ENCODE peak calls at places on chromosome 22, in nine cellular contexts. T is fibroblast of mammary gland, A is fibroblast of villous mesenchyme, I is astrocyte of the cerebellum, W is cardiac muscle cell, J is OCI-LY7, L is AG04449, F is MCF 10A, O is CD14-positive monocyte. K is an unnamed sample.

GRCh38 chr22:26674211-26675190 is 17.1 kb downstream of the MIAT start:
- DNase-seq in I (no peak), F (no peak), J (peak; percentile 79), A (no peak), L (no peak), W (no peak), T (no peak), O (no peak), K (peak; percentile 31)

GRCh38 chr22:22884888-22885840 is 2.5 kb upstream of the IGLL5 start:
- DNase-seq in I (no peak), O (no peak), W (no peak), T (no peak), J (peak; percentile 97), L (no peak), F (no peak), A (no peak), K (peak; percentile 87)

GRCh38 chr22:26722159-26722558 is 64.8 kb downstream of the MIAT start:
- DNase-seq in O (no peak), F (peak; percentile 16), A (no peak), W (peak; percentile 29), J (no peak), L (no peak), I (no peak), T (peak; percentile 53), K (no peak)

GRCh38 chr22:50114221-50114981 is 24.6 kb downstream of the MOV10L1 start:
- DNase-seq in F (peak; percentile 14), I (peak; percentile 77), W (peak; percentile 88), O (no peak), L (peak; percentile 9), T (peak; percentile 66), A (peak; percentile 95), J (no peak), K (no peak)

GRCh38 chr22:22086501-22087158 is 104.0 kb upstream of the TOP3B start:
- DNase-seq in O (no peak), W (no peak), A (no peak), J (no peak), F (no peak), T (peak; percentile 24), I (no peak), L (no peak), K (no peak)

GRCh38 chr22:17243524-17243923 is 24.3 kb upstream of the ADA2 start:
- DNase-seq in J (peak; percentile 30), A (no peak), O (peak; percentile 92), L (no peak), T (peak; percentile 12), W (no peak), F (no peak), I (no peak), K (peak; percentile 69)

GRCh38 chr22:23289851-23290724 is 109.8 kb downstream of the BCR start:
- DNase-seq in T (peak; percentile 73), W (peak; percentile 64), J (peak; percentile 60), I (no peak), F (peak; percentile 61), L (no peak), O (no peak), A (peak; percentile 54), K (peak; percentile 76)

GRCh38 chr22:48968201-48968959 is 859.3 kb downstream of the BRD1 start:
- DNase-seq in A (no peak), T (no peak), W (no peak), J (peak; percentile 17), I (no peak), O (peak; percentile 33), L (no peak), F (no peak), K (no peak)

GRCh38 chr22:35452351-35452781 is 52.4 kb downstream of the MCM5 start:
- DNase-seq in J (no peak), W (no peak), F (no peak), T (no peak), O (no peak), L (no peak), I (no peak), A (no peak), K (no peak)

GRCh38 chr22:35455529-35455928 is 55.6 kb downstream of the MCM5 start:
- DNase-seq in O (no peak), W (no peak), J (no peak), F (no peak), T (no peak), I (no peak), L (no peak), A (no peak), K (no peak)

GRCh38 chr22:35456757-35457156 is 56.8 kb downstream of the MCM5 start:
- DNase-seq in I (no peak), O (no peak), F (no peak), W (no peak), J (no peak), L (no peak), T (no peak), A (no peak), K (no peak)

GRCh38 chr22:35452810-35453743 is 53.1 kb downstream of the MCM5 start:
- DNase-seq in J (no peak), A (no peak), T (no peak), O (no peak), L (no peak), W (no peak), I (no peak), F (no peak), K (no peak)

GRCh38 chr22:35454416-35455054 is 54.6 kb downstream of the MCM5 start:
- DNase-seq in J (no peak), L (no peak), W (no peak), T (no peak), O (no peak), A (peak; percentile 7), I (no peak), F (no peak), K (no peak)
- TF ChIP-seq CTCF in J (peak; percentile 14), L (no peak), W (peak; percentile 8), T (no peak), O (no peak), A (peak; percentile 26), I (no peak), F (no peak), K (no peak)

GRCh38 chr22:39558950-39559349 is 11.6 kb upstream of the CACNA1I start:
- DNase-seq in I (no peak), F (no peak), J (no peak), L (no peak), O (no peak), W (no peak), T (no peak), A (no peak), K (no peak)

GRCh38 chr22:39560127-39560526 is 10.4 kb upstream of the CACNA1I start:
- DNase-seq in J (no peak), O (no peak), W (no peak), F (no peak), T (no peak), I (no peak), A (no peak), L (no peak), K (no peak)

GRCh38 chr22:39556970-39557811 is 13.4 kb upstream of the CACNA1I start:
- DNase-seq in A (no peak), J (no peak), T (peak; percentile 6), W (peak; percentile 21), F (no peak), L (no peak), O (no peak), I (no peak), K (no peak)

GRCh38 chr22:39558254-39558727 is 12.3 kb upstream of the CACNA1I start:
- DNase-seq in I (no peak), L (no peak), F (no peak), J (no peak), T (no peak), A (no peak), O (no peak), W (no peak), K (no peak)

DNA sequence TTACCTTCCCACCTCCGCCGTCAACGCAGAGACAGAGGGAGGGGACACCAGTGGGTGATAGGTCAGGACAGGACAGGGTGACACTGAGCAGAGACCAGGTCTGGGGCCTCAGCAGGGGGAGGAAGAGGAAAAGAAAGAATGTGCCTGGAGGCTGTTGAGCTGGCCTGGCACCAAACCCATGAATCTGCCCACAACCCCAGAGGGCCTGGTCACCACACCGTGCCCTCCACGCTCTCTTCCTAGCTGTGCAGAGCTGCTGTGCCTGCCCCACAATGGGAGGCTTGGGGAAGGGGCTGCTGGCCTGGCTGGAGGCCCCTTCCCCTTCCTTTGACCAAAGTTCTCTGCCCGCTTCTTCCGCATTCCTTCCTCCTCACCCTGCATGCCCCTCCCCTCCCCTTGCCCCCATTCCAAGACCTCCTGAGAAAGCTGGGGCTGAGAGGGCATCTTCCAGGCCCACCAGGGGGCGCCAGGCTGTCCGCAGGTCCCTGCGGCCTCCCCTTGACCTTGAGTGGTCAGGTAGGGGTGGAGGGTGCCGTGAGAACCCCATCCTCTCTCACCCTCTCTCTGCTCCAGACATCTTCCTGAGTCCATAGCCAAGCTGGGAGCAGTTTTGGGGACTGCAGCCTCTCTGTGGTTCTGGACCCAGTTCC is 11.0 kb upstream of the CACNA1I start:
- DNase-seq in A (no peak), T (no peak), F (no peak), J (peak; percentile 22), O (no peak), W (peak; percentile 12), I (no peak), L (no peak), K (peak; percentile 63)
- TF ChIP-seq CTCF in A (peak; percentile 44), T (peak; percentile 41), F (peak; percentile 39), J (peak; percentile 77), O (peak; percentile 36), W (peak; percentile 49), I (peak; percentile 45), L (peak; percentile 41), K (peak; percentile 52)

DNA sequence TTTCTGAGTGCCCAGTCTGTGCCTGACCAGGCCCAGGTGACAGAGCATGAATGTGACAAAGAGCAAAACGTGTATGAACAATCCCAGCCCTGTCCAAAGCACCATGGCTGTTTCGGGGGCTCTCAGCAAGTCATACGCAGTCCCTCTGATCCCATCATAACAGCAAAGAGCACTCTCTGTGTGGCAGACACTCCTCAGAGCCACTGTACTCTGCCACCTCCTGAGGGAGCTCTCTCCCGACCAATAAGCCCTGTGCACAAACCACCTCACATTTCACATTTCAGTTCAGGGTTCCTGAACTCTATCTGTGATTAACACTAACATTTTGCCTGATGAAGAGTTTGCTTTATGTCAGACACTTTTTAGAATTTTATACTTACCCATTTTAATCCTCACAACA is 6.6 kb downstream of the DGCR2 start:
- DNase-seq in L (no peak), A (no peak), I (no peak), J (peak; percentile 43), T (no peak), F (no peak), W (no peak), O (no peak), K (no peak)
- TF ChIP-seq CTCF in L (peak; percentile 34), A (no peak), I (peak; percentile 5), J (peak; percentile 73), T (peak; percentile 15), F (no peak), W (no peak), O (no peak), K (peak; percentile 42)

GRCh38 chr22:20260071-20260722 is 7.9 kb downstream of the RTN4R start:
- DNase-seq in A (no peak), I (no peak), O (no peak), W (no peak), T (no peak), J (no peak), F (no peak), L (no peak), K (no peak)

GRCh38 chr22:20257474-20258299 is 10.4 kb downstream of the RTN4R start:
- DNase-seq in F (no peak), J (no peak), I (no peak), L (no peak), W (no peak), T (no peak), A (no peak), O (no peak), K (no peak)

GRCh38 chr22:20256562-20257473 is 11.3 kb downstream of the RTN4R start:
- DNase-seq in J (no peak), F (no peak), T (no peak), W (no peak), A (no peak), O (no peak), I (no peak), L (no peak), K (no peak)

GRCh38 chr22:20259336-20259705 is 8.8 kb downstream of the RTN4R start:
- DNase-seq in J (no peak), O (no peak), L (no peak), F (no peak), W (no peak), T (no peak), A (no peak), I (no peak), K (no peak)

GRCh38 chr22:20258584-20259335 is 9.4 kb downstream of the RTN4R start:
- DNase-seq in O (no peak), A (no peak), T (no peak), F (no peak), W (no peak), I (no peak), L (no peak), J (peak; percentile 35), K (peak; percentile 55)
- TF ChIP-seq CTCF in O (peak; percentile 47), A (peak; percentile 32), T (peak; percentile 32), F (peak; percentile 37), W (peak; percentile 42), I (no peak), L (peak; percentile 20), J (peak; percentile 80), K (peak; percentile 29)

K was measured in GM20000.